ENCODE peak calls at places on chromosomes 5 and 9, in seven cellular contexts. Z is ovary, V is RWPE1, A is fibroblast of pulmonary artery, K is retinal pigment epithelial cell, M is fibroblast of lung, P is mammary epithelial cell. C is an unnamed sample.

GRCh38 chr5:10454591-10455272 is 13.1 kb downstream of the ROPN1L start:
- DNase-seq in V (peak), M (peak), P (peak), K (no peak), A (peak), Z (no peak), C (peak)

GRCh38 chr5:132506094-132506692 is 15.6 kb upstream of the IRF1 start:
- DNase-seq in Z (peak), A (peak), K (peak), M (peak), P (peak), V (peak), C (peak)

GRCh38 chr5:71932649-71933338 is 174.5 kb upstream of the MAP1B start:
- DNase-seq in M (peak), V (no peak), K (peak), Z (peak), A (peak), P (no peak), C (no peak)

GRCh38 chr5:6592611-6593010 is 40.2 kb downstream of the NSUN2 start:
- DNase-seq in A (no peak), Z (no peak), P (peak), M (no peak), V (peak), K (no peak), C (peak)

GRCh38 chr9:90037136-90037797 is 432.5 kb downstream of the GADD45G start:
- DNase-seq in A (no peak), P (no peak), V (no peak), K (no peak), M (no peak), Z (no peak), C (no peak)

GRCh38 chr5:53037141-53037859 is 48.1 kb downstream of the ITGA2 start:
- DNase-seq in K (peak), V (peak), M (peak), A (peak), Z (no peak), P (peak), C (peak)

GRCh38 chr9:71636143-71636839 is 132.0 kb downstream of the CEMIP2 start:
- DNase-seq in V (no peak), P (no peak), K (no peak), Z (no peak), A (no peak), M (no peak), C (no peak)

GRCh38 chr5:885529-885928 is 7.1 kb downstream of the BRD9 start:
- DNase-seq in K (no peak), M (no peak), Z (no peak), V (no peak), A (no peak), P (no peak), C (no peak)

GRCh38 chr9:136175745-136176290 is 29.1 kb downstream of the LHX3 start:
- DNase-seq in P (no peak), M (no peak), K (no peak), Z (no peak), V (no peak), A (no peak), C (no peak)

GRCh38 chr5:174323878-174324281 is 278.4 kb downstream of the NSG2 start:
- DNase-seq in V (peak), K (no peak), Z (no peak), M (peak), A (peak), P (peak), C (peak)

GRCh38 chr5:140946578-140946977 is 19.7 kb upstream of the PCDHAC2 start:
- DNase-seq in M (no peak), P (no peak), V (no peak), K (no peak), A (no peak), Z (no peak), C (no peak)

GRCh38 chr5:139669681-139670368 is 21.7 kb downstream of the CXXC5 start:
- DNase-seq in A (no peak), V (no peak), K (no peak), P (no peak), Z (peak), M (no peak), C (no peak)

GRCh38 chr9:4293293-4293931 is 6.5 kb downstream of the GLIS3 start:
- DNase-seq in V (no peak), A (peak), K (peak), Z (no peak), P (peak), M (peak), C (peak)

GRCh38 chr5:2185646-2186471 is 303.1 kb upstream of the IRX4 start:
- DNase-seq in K (no peak), M (no peak), P (no peak), Z (no peak), A (no peak), V (no peak), C (no peak)

GRCh38 chr5:143664623-143665022 is 147.3 kb upstream of the HMHB1 start:
- DNase-seq in P (no peak), A (no peak), Z (no peak), V (no peak), M (no peak), K (no peak), C (peak)

GRCh38 chr9:117073539-117074336 is 341.1 kb downstream of the ASTN2 start:
- DNase-seq in P (peak), V (peak), K (no peak), A (peak), M (no peak), Z (no peak), C (no peak)

GRCh38 chr5:1161108-1161831 is 40.1 kb upstream of the SLC6A19 start:
- DNase-seq in K (no peak), Z (no peak), M (peak), P (peak), V (peak), A (peak), C (no peak)

GRCh38 chr5:66821626-66822429 is 225.6 kb downstream of the MAST4 start:
- DNase-seq in K (no peak), M (no peak), Z (no peak), P (peak), V (no peak), A (peak), C (no peak)

GRCh38 chr9:94068257-94068656 is 16.0 kb upstream of the PTPDC1 start:
- DNase-seq in M (no peak), Z (no peak), A (no peak), P (no peak), K (no peak), V (no peak), C (peak)

GRCh38 chr9:136769710-136770191 is 5.4 kb upstream of the LCN15 start:
- DNase-seq in K (no peak), Z (no peak), V (peak), P (no peak), M (no peak), A (no peak), C (no peak)

GRCh38 chr5:134540747-134541733 is 15.6 kb downstream of the JADE2 start:
- DNase-seq in A (no peak), M (no peak), K (no peak), V (no peak), Z (no peak), P (no peak), C (no peak)

GRCh38 chr5:122485226-122485625 is 173.2 kb downstream of the SNCAIP start:
- DNase-seq in M (no peak), P (no peak), A (no peak), Z (no peak), K (no peak), V (no peak), C (no peak)

GRCh38 chr5:125058185-125058826 is 311.9 kb upstream of the ZNF608 start:
- DNase-seq in V (no peak), A (peak), M (no peak), P (no peak), Z (no peak), K (no peak), C (peak)

GRCh38 chr5:168624850-168625357 is 45.7 kb upstream of the PANK3 start:
- DNase-seq in A (peak), Z (no peak), M (no peak), P (peak), V (no peak), K (no peak), C (peak)

DNA sequence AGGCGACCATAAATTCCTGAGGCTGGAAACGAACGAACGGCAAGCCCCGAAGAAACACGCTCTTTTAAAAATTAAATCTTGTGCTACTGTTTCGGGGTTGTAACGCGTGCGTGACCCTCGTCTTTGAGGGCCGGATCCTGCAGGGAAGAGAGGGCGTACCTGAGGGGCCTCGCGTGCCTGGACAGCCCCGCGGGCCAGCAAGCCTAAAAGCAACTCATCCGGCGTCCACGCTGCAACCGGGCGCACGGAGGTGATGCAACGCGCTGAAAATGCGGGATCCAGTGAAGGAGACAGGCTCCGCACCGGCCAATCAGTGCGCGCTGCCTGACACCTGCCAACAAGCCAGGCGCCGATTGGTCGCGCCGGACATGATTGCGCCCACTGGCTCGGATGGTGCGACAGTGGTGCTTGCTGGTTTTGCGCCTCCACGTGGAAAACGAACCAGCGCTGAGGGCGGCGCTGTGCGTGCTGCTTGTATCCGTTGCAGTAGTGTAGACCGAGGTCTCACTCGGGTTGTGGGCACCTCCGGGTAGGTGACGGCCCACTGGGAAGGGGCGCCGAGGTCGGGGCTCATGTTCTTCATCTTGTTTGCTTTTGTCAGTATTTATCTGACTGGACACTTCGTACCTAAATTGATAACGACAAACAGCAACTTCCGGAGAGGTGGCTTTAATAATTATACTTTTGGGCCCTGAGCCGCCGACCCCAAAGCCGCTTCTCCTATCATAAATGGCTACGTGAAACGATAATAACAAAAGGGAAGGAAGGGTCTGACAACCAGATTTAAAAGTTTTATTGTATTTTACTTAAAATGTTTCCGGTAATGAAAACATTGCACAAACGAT is at the start of gene IARS1:
- DNase-seq in A (peak), M (peak), P (peak), V (peak), K (peak), Z (peak), C (peak)
- TF ChIP-seq CTCF in A (peak), M (peak), P (peak), V (peak), K (peak), Z (no peak), C (no peak)

DNA sequence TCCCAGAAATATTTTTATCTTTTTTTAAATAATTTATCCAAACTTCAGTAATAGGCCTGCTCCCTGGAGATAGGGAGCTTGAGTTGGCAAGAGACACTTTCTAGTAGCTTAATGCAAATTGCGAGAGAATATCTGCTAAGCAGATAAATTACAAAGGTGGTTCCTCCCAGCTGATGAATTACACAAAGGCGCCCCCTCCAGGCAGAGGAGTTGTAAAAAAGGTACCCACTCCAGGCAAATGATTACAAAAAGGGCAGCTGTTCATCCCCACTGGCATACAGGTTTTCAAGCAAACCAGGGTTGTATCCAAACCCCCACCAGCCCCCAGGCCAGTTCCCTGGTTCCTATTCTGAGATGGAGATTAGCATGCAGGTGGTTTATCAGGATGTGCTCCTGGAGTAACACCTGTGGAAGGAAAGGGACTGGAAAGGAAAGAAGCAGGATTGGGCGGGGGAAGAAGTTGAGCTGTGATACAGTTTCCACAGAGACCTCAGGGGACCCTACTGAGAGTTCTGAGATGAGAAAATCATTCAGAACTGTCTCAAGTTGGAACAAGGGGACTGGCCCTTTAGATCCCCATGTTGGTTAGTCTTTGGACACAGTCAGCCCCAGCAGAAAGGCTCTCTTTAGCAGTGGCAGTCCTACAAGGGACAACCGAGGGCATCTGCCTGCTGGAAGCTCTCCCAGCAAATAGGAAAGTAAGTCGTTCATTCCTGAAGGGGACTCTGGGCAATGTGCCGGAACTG is 25.5 kb downstream of the ESM1 start:
- DNase-seq in M (no peak), Z (no peak), K (no peak), A (peak), V (no peak), P (no peak), C (peak)
- TF ChIP-seq CTCF in M (peak), Z (no peak), K (peak), A (peak), V (no peak), P (peak), C (peak)

DNA sequence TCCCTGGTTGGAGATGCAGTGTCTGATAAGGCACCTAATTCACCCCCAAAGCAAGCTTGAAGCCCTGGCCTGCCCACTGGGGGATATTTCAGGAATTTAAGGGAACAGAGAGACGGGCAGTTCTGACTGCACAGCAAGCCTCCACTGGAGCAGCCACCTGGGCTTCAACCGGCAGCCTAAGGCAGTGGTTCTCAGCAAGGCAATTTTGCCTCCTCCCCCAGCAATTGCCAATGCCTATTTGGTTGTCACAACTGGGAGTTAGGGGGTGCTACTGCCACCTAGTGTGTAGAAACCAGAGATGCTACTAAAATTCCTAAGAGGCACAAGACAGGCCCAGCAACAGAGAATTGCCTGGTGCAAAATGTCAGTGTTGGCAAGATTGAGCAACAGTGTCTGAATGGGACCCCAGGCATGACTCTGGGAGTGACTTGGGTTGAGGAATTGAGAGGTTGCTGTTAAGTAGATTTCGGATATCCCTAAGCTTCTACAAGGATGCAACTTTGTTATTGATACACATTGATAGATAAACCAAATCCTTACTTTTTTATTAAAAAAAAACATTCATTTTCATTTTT is 58.7 kb upstream of the CTSL start:
- DNase-seq in V (no peak), M (no peak), Z (no peak), K (no peak), A (peak), P (peak), C (no peak)
- TF ChIP-seq CTCF in V (no peak), M (peak), Z (no peak), K (peak), A (peak), P (peak), C (peak)

GRCh38 chr5:156169495-156169894 is 157.5 kb upstream of the SGCD start:
- DNase-seq in M (no peak), A (no peak), V (no peak), Z (no peak), P (no peak), K (no peak), C (no peak)

GRCh38 chr5:156174225-156174624 is 152.7 kb upstream of the SGCD start:
- DNase-seq in Z (no peak), M (no peak), V (no peak), K (no peak), P (no peak), A (no peak), C (no peak)

GRCh38 chr5:156170351-156170961 is 156.5 kb upstream of the SGCD start:
- DNase-seq in K (no peak), V (no peak), P (no peak), Z (no peak), A (no peak), M (no peak), C (no peak)
- TF ChIP-seq CTCF in K (no peak), V (no peak), P (no peak), Z (no peak), A (no peak), M (no peak), C (no peak)

GRCh38 chr9:131678499-131679111 is 61.3 kb downstream of the RAPGEF1 start:
- DNase-seq in Z (no peak), M (peak), V (peak), A (peak), K (peak), P (peak), C (peak)
- TF ChIP-seq CTCF in Z (no peak), M (no peak), V (no peak), A (no peak), K (no peak), P (no peak), C (no peak)

DNA sequence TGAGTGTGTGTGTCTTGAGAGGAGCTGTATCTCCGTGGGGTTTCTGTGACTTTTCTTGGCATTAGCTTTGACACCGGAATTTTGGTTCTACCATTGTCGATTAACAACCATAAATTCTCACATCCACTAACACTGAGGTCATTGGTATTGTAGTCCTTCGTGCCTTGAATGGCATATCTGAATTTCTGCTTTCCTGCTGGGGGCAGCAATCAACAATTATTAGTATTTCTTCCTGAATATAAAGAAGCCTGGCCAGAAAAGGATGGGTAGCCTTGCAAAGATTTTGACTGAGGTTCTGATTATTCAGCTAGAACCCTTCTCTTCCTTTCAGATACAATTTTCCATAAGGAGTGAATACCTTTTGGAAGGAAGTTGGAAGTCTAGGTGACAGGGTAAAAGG is 33.5 kb upstream of the SHOC1 start:
- DNase-seq in A (peak), V (peak), Z (no peak), K (no peak), P (no peak), M (peak), C (peak)
- TF ChIP-seq CTCF in A (peak), V (no peak), Z (no peak), K (no peak), P (peak), M (peak), C (no peak)

GRCh38 chr5:165029471-165029870 is 1524.1 kb downstream of the MAT2B start:
- DNase-seq in V (no peak), P (no peak), Z (no peak), M (peak), A (no peak), K (no peak), C (peak)
- TF ChIP-seq CTCF in V (peak), P (peak), Z (no peak), M (peak), A (no peak), K (peak), C (peak)

GRCh38 chr9:19229725-19230355 is 653 bp upstream of the DENND4C start:
- DNase-seq in P (no peak), M (no peak), K (peak), Z (no peak), V (peak), A (no peak), C (peak)
- TF ChIP-seq CTCF in P (no peak), M (no peak), K (no peak), Z (peak), V (no peak), A (no peak), C (peak)

DNA sequence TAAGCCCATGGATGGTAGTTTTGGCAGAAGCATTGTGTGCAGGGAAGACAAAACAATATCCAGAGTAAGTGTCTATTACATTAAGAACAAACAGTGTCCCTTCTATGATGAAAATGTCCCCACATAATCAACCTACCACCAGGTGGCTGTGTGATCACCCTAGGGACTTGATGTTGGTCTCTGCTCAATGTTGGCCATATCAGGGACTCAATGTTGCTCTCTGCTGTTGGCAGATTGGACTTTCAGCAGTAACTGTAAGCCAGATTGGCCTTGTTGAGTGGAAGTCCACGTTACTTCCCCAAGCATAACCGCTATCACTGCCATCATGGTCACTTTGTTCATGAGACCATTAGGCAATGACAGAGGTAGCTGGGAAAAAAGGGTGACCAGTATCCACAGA is 52.8 kb upstream of the PRSS3 start:
- DNase-seq in M (no peak), Z (no peak), K (no peak), P (no peak), V (no peak), A (no peak), C (no peak)
- TF ChIP-seq CTCF in M (no peak), Z (no peak), K (no peak), P (peak), V (no peak), A (no peak), C (peak)